ENCODE peak calls at places on chromosomes 11 and 22, in six cellular contexts. I, W, F, A, S and E are unnamed samples.

GRCh38 chr22:21942407-21942895 is 10.2 kb downstream of the PPM1F start:
- DNase-seq in W (no peak), S (no peak), I (no peak), A (peak; percentile 91), F (no peak), E (peak; percentile 98)

GRCh38 chr11:45847908-45848316 is 637 bp downstream of the CRY2 start:
- DNase-seq in A (peak; percentile 55), W (peak; percentile 41), F (peak; percentile 18), S (peak; percentile 11), I (no peak), E (peak; percentile 79)

GRCh38 chr11:65316979-65317786 is 2.5 kb downstream of the CDC42EP2 start:
- DNase-seq in W (no peak), I (no peak), S (no peak), F (no peak), A (peak; percentile 72), E (peak; percentile 94)

GRCh38 chr11:110524227-110524626 is 94.5 kb downstream of the FDX1 start:
- DNase-seq in I (no peak), F (no peak), S (no peak), A (peak; percentile 44), W (no peak), E (no peak)

GRCh38 chr11:69919659-69920499 is 100.7 kb upstream of the FGF3 start:
- DNase-seq in W (no peak), A (no peak), I (no peak), S (no peak), F (no peak), E (no peak)

GRCh38 chr22:45867118-45867905 is 109.7 kb downstream of the WNT7B start:
- DNase-seq in I (peak; percentile 76), A (no peak), S (no peak), W (no peak), F (no peak), E (peak; percentile 42)

GRCh38 chr11:68670208-68670992 is 13.9 kb upstream of the GAL start:
- DNase-seq in I (no peak), S (no peak), F (no peak), A (no peak), W (no peak), E (no peak)

GRCh38 chr11:35367491-35367890 is 51.9 kb downstream of the SLC1A2 start:
- DNase-seq in I (no peak), F (no peak), S (no peak), W (no peak), A (peak; percentile 75), E (no peak)

GRCh38 chr22:37281646-37282384 is 493 bp upstream of the CYTH4 start:
- DNase-seq in F (no peak), A (no peak), S (no peak), I (no peak), W (no peak), E (no peak)

GRCh38 chr11:57646756-57647303 is 2.9 kb downstream of the YPEL4 start:
- DNase-seq in W (no peak), I (no peak), F (no peak), S (no peak), A (no peak), E (no peak)

GRCh38 chr11:107721207-107721606 is 9.4 kb upstream of the SLN start:
- DNase-seq in W (no peak), A (no peak), F (no peak), S (no peak), I (no peak), E (no peak)

GRCh38 chr11:44601471-44602370 is 36.3 kb downstream of the CD82 start:
- DNase-seq in F (no peak), A (no peak), I (no peak), W (no peak), S (no peak), E (no peak)

GRCh38 chr22:24271406-24271760 is 752 bp downstream of the SPECC1L start:
- DNase-seq in W (no peak), F (no peak), A (no peak), S (no peak), I (no peak), E (no peak)

GRCh38 chr11:46475041-46475925 is 83.7 kb upstream of the CHRM4 start:
- DNase-seq in W (no peak), A (no peak), S (no peak), I (no peak), F (no peak), E (no peak)

GRCh38 chr11:9574556-9574805 is 1.0 kb downstream of the WEE1 start:
- DNase-seq in W (no peak), S (no peak), F (no peak), I (no peak), A (no peak), E (peak; percentile 63)

GRCh38 chr22:17872491-17872890 is 98.2 kb upstream of the BID start:
- DNase-seq in I (no peak), A (peak; percentile 24), W (no peak), F (no peak), S (no peak), E (no peak)

GRCh38 chr11:123100378-123101085 is 38.6 kb upstream of the HSPA8 start:
- DNase-seq in A (peak; percentile 15), I (no peak), S (no peak), F (no peak), W (no peak), E (no peak)

GRCh38 chr22:50467341-50467740 is 7.5 kb downstream of the SBF1 start:
- DNase-seq in S (no peak), W (no peak), I (no peak), F (no peak), A (no peak), E (no peak)

GRCh38 chr11:117978982-117979381 is 7.2 kb upstream of the IL10RA start:
- DNase-seq in F (no peak), A (no peak), S (no peak), W (no peak), I (no peak), E (no peak)

GRCh38 chr11:102522332-102523207 is 8.0 kb downstream of the MMP7 start:
- DNase-seq in W (no peak), A (no peak), S (no peak), F (no peak), I (no peak), E (no peak)

GRCh38 chr11:77525455-77526091 is 51.7 kb upstream of the PAK1 start:
- DNase-seq in F (no peak), I (no peak), W (no peak), S (no peak), A (no peak), E (peak; percentile 30)

GRCh38 chr22:31122532-31123291 is at the start of gene INPP5J:
- DNase-seq in S (no peak), A (peak; percentile 49), I (no peak), F (no peak), W (peak; percentile 47), E (peak; percentile 43)

GRCh38 chr11:103266167-103266831 is 157.1 kb downstream of the DYNC2H1 start:
- DNase-seq in A (no peak), S (no peak), I (no peak), F (no peak), W (no peak), E (no peak)

GRCh38 chr11:134120143-134120850 is 51.4 kb downstream of the JAM3 start:
- DNase-seq in I (no peak), F (no peak), W (no peak), S (no peak), A (peak; percentile 94), E (peak; percentile 63)

GRCh38 chr22:19891350-19892248 is 36.9 kb upstream of the GNB1L start:
- DNase-seq in A (peak; percentile 84), S (peak; percentile 64), I (no peak), W (peak; percentile 77), F (peak; percentile 64), E (peak; percentile 94)

GRCh38 chr11:72173291-72173690 is 18.6 kb upstream of the FOLR1 start:
- DNase-seq in W (no peak), A (no peak), F (no peak), S (no peak), I (no peak), E (no peak)

GRCh38 chr22:46537221-46537945 is at the start of gene CELSR1:
- DNase-seq in F (no peak), A (no peak), W (peak; percentile 41), S (no peak), I (peak; percentile 85), E (peak; percentile 19)

GRCh38 chr11:76629853-76630599 is 40.5 kb downstream of the LRRC32 start:
- DNase-seq in A (no peak), F (no peak), W (no peak), I (no peak), S (no peak), E (peak; percentile 98)